ENCODE peak calls at places on chromosomes 4 and X, in four cellular contexts. S, U, P and J are unnamed samples.

GRCh38 chr4:154618708-154619315 is 6.4 kb upstream of the FGG start:
- DNase-seq in U (peak), P (peak), S (no peak), J (no peak)

GRCh38 chr4:4480205-4480604 is 61.6 kb downstream of the STX18 start:
- DNase-seq in S (no peak), P (no peak), U (no peak), J (no peak)

GRCh38 chr4:105417624-105418023 is 56.2 kb downstream of the PPA2 start:
- DNase-seq in P (peak), U (no peak), S (no peak), J (no peak)

GRCh38 chr4:36921474-36922220 is 322.9 kb upstream of the NWD2 start:
- DNase-seq in P (no peak), U (no peak), S (no peak), J (no peak)

GRCh38 chrX:129593137-129593536 is 53.1 kb downstream of the OCRL start:
- DNase-seq in P (peak), U (no peak), S (no peak), J (no peak)

GRCh38 chrX:19195243-19195610 is 73.0 kb upstream of the ADGRG2 start:
- DNase-seq in P (no peak), U (no peak), S (no peak), J (no peak)

GRCh38 chr4:53189011-53189410 is 176.8 kb downstream of the SCFD2 start:
- DNase-seq in P (peak), S (no peak), U (no peak), J (no peak)

GRCh38 chr4:165872443-165873297 is at the start of gene TLL1:
- DNase-seq in P (no peak), S (no peak), U (no peak), J (no peak)

GRCh38 chrX:7972586-7972985 is 45.4 kb upstream of the PNPLA4 start:
- DNase-seq in S (no peak), P (no peak), U (no peak), J (no peak)

GRCh38 chr4:17810260-17811077 is at the start of the genes DCAF16 and NCAPG:
- DNase-seq in U (peak), P (peak), S (peak), J (peak)
- TF ChIP-seq POLR2A in U (peak), P (peak), S (peak), J (peak)

GRCh38 chrX:77693594-77693993 is 92.4 kb downstream of the ATRX start:
- DNase-seq in P (no peak), U (peak), S (no peak), J (no peak)
- TF ChIP-seq POLR2A in P (no peak), U (no peak), S (no peak), J (no peak)

GRCh38 chr4:475962-476361 is 23.0 kb downstream of the ZNF721 start:
- DNase-seq in P (no peak), U (no peak), S (no peak), J (no peak)

GRCh38 chr4:477686-478085 is 21.3 kb downstream of the ZNF721 start:
- DNase-seq in S (no peak), P (no peak), U (no peak), J (no peak)

GRCh38 chr4:472881-473574 is 25.9 kb downstream of the ZNF721 start:
- DNase-seq in P (peak), S (no peak), U (no peak), J (no peak)

GRCh38 chr4:476501-476900 is 22.5 kb downstream of the ZNF721 start:
- DNase-seq in P (peak), U (no peak), S (no peak), J (no peak)

DNA sequence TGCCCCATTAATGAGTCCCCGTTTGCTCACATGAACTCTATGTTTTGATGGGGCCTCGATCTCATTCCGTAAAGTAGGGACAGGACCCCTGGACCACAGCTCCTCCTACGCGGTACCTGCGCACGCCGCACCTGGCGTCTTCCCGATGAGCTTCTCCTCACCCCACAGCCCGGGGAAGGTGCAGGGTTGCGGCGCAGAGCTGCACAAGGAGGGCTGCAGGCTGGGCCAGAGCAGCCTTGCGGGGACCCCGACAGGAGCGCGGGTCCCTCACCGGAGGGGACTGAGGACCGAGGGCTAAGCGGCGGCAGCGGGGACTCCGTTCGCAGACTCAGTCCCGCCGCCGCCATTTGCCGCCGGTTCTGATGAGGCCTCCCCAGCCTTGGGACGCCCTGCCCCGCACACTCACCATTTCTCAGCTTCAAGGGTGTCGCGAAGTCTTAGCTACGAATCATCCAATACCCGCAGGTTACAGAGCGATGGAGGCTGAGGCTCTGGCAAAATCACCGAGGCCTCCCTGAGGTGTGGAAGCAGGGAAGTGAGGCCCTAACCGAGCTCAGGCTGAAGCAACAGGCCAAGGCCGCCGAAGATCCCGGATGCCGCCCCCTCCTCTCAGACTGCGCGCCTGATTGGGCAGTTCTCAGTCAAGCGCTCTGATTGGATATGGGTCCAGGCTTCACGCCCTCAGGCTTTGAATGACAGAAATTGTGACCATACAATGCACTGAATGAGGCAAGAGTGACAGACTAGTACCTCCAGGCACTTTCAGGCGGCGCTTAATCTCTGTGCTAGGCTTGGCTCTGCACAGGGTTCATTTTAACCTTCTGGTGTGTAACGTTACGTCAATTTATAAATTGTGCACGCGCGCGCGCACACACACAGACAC is 25.1 kb downstream of the ZNF721 start:
- DNase-seq in U (peak), P (peak), S (peak), J (peak)
- TF ChIP-seq POLR2A in U (peak), P (peak), S (peak), J (peak)

GRCh38 chr4:161186750-161187149 is 977.0 kb downstream of the FSTL5 start:
- DNase-seq in U (no peak), P (no peak), S (no peak), J (no peak)

GRCh38 chr4:161183729-161184128 is 980.1 kb downstream of the FSTL5 start:
- DNase-seq in U (no peak), S (no peak), P (no peak), J (no peak)

GRCh38 chr4:161182913-161183312 is 980.9 kb downstream of the FSTL5 start:
- DNase-seq in U (no peak), S (no peak), P (no peak), J (no peak)

GRCh38 chr4:161189286-161190134 is 974.3 kb downstream of the FSTL5 start:
- DNase-seq in P (no peak), S (no peak), U (no peak), J (no peak)

GRCh38 chr4:161188578-161188977 is 975.2 kb downstream of the FSTL5 start:
- DNase-seq in S (no peak), P (no peak), U (no peak), J (no peak)
- TF ChIP-seq POLR2A in S (no peak), P (no peak), U (no peak), J (no peak)